ENCODE peak calls at places on chromosomes 1 and 21, in nine cellular contexts. B is suprapubic skin, K is HepG2, C is A549, P is ovary, Y is uterus, H is heart left ventricle, V is vagina, G is stomach. M is an unnamed sample. For H3K4me1, the result is how much of the 10 kb centered on the place peaks cover.

GRCh38 chr1:78005755-78006154 is 1.0 kb downstream of the DNAJB4 start:
- DNase-seq in B (no peak), Y (no peak), G (no peak), P (peak), K (peak), H (peak), C (no peak), V (no peak), M (no peak)

GRCh38 chr1:4160181-4160580 is 260.1 kb upstream of the C1orf174 start:
- DNase-seq in P (no peak), B (no peak), C (no peak), H (no peak), K (no peak), V (no peak), G (no peak), Y (no peak), M (no peak)

GRCh38 chr1:54334996-54335395 is 71.2 kb downstream of the SSBP3 start:
- DNase-seq in B (no peak), K (no peak), H (no peak), G (no peak), C (no peak), V (no peak), P (no peak), Y (no peak), M (no peak)

GRCh38 chr1:198643001-198643400 is 4.2 kb downstream of the PTPRC start:
- DNase-seq in Y (no peak), G (no peak), C (no peak), B (no peak), H (no peak), V (no peak), P (no peak), K (no peak), M (no peak)

GRCh38 chr1:43531453-43531905 is 796 bp downstream of the PTPRF start:
- DNase-seq in G (no peak), K (no peak), V (no peak), H (no peak), C (peak), Y (peak), B (no peak), P (peak), M (no peak)

GRCh38 chr21:35044128-35044527 is 5.0 kb downstream of the RUNX1 start:
- DNase-seq in G (no peak), K (no peak), V (no peak), C (no peak), B (no peak), P (no peak), H (no peak), Y (no peak), M (no peak)

GRCh38 chr1:93552751-93553455 is 105.0 kb downstream of the FNBP1L start:
- DNase-seq in H (no peak), Y (no peak), B (no peak), P (no peak), V (no peak), C (no peak), K (peak), G (no peak), M (no peak)

GRCh38 chr21:32335601-32336575 is 37.2 kb downstream of the MRAP start:
- DNase-seq in C (no peak), B (peak), P (no peak), Y (no peak), H (no peak), V (peak), G (no peak), K (no peak), M (no peak)

GRCh38 chr1:198449281-198449680 is 91.2 kb downstream of the ATP6V1G3 start:
- DNase-seq in V (no peak), H (no peak), G (no peak), P (no peak), B (no peak), Y (no peak), K (no peak), C (no peak), M (no peak)

GRCh38 chr1:163999131-163999530 is 559.9 kb upstream of the PBX1 start:
- DNase-seq in B (no peak), P (no peak), C (no peak), Y (no peak), H (no peak), K (no peak), G (no peak), V (no peak), M (no peak)

GRCh38 chr1:66503841-66504470 is 30.0 kb upstream of the SGIP1 start:
- DNase-seq in Y (peak), C (peak), B (no peak), V (no peak), K (peak), P (peak), H (peak), G (peak), M (no peak)

GRCh38 chr1:214264196-214264595 is 16.8 kb upstream of the SMYD2 start:
- DNase-seq in H (no peak), P (no peak), Y (no peak), C (no peak), B (no peak), K (no peak), V (no peak), G (no peak), M (no peak)

GRCh38 chr1:243501002-243501401 is 245.2 kb downstream of the SDCCAG8 start:
- DNase-seq in Y (no peak), G (no peak), P (no peak), C (no peak), H (no peak), V (no peak), K (no peak), B (no peak), M (no peak)

GRCh38 chr1:192635939-192636338 is at the start of gene RGS13:
- DNase-seq in V (no peak), B (no peak), C (no peak), G (no peak), K (no peak), Y (no peak), P (no peak), H (no peak), M (no peak)

GRCh38 chr21:17461582-17461981 is 51.3 kb upstream of the CXADR start:
- DNase-seq in P (no peak), C (no peak), G (no peak), H (no peak), Y (peak), V (no peak), B (no peak), K (peak), M (no peak)

GRCh38 chr1:94413311-94413710 is 4.9 kb upstream of the ABCD3 start:
- DNase-seq in Y (no peak), P (no peak), V (no peak), C (no peak), K (no peak), G (no peak), H (no peak), B (no peak), M (no peak)

GRCh38 chr1:89708727-89709375 is 75.9 kb downstream of the LRRC8C start:
- DNase-seq in C (no peak), V (no peak), G (no peak), B (no peak), Y (no peak), H (no peak), K (no peak), P (no peak), M (no peak)

GRCh38 chr1:221712198-221712684 is 29.6 kb downstream of the DUSP10 start:
- DNase-seq in G (no peak), C (peak), H (no peak), K (no peak), B (no peak), V (no peak), P (no peak), Y (no peak), M (no peak)

GRCh38 chr1:6030547-6031261 is 15.0 kb upstream of the KCNAB2 start:
- DNase-seq in G (no peak), C (no peak), P (no peak), Y (no peak), K (no peak), B (no peak), V (no peak), H (no peak), M (no peak)

GRCh38 chr1:201557572-201557958 is 18.6 kb downstream of the NAV1 start:
- DNase-seq in V (no peak), K (no peak), G (no peak), B (no peak), P (no peak), C (no peak), H (no peak), Y (no peak), M (no peak)

DNA sequence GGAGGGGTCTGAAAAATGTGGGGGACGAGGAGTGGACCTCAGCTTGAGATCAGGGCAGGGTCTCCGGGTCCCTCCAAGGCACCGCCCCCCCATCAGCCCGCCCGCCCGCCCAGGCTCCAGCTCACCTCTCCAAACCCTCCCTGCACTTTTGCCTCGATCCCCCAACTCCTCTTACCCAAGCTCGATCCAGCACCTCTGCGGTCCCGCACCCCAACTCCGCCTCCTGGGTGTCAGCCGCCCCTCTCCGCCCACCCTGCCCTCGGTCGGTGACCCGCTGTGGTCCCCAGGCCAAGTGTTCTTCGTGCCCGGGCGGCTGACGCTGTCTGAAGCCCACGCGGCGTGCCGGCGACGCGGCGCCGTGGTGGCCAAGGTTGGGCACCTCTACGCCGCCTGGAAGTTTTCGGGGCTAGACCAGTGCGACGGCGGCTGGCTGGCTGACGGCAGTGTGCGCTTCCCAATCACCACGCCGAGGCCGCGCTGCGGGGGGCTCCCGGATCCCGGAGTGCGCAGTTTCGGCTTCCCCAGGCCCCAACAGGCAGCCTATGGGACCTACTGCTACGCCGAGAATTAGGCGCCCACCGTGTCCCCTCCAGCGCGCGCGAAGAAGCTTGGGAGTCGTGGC is 5.7 kb downstream of the HAPLN2 start:
- DNase-seq in Y (no peak), V (no peak), K (no peak), H (no peak), G (no peak), C (no peak), P (no peak), B (no peak), M (no peak)
- H3K4me3 ChIP-seq in Y (peak), V (peak), K (peak), H (peak), G (peak), C (peak), P (peak), B (peak), M (peak)

DNA sequence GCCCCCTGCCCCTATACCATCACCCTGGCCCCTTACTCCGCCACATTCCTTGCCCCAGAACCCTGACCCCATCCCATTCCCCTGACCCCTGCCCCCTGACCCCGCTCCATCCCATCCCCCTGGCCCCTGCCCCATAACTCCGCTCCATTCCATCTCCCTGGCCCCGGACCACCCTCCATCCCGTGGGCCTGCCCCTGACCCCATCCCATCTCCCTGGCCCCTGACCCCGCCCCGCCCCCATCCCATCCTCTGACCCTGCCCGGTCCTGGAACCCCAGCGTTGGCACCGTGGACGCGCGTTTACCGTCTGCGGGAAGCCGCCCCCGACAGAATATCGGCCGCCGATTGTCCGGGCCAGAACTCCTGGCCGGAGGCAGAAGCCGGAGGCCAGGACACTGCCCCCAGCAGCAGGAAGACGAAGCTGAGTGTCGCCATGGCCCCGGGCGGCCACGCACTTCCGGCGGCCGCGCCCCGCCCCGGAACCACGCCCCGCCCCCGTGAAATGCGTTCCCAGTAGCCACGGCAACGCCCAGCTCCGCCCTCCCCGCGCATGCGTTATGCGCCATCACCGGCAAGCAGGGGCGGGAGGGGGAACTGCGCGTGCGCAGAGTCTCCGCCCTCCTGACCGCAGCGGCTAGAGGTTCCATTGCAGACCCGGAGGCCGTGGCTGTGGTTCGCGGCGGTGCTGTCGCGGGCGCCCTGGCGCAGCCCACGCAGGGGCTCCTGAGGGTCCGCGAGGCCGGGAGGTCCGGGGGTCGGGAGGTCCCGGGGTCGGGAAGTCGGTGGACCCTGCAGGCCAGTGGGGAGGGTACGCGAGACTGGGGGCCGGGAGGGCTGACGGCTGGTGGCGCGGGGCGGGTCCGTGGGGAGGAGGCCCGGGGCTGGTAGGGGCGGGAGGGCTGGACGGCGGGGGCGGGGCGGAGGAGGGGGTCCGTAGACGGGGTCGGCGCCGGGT is at the start of gene POFUT2:
- DNase-seq in K (peak), B (peak), V (peak), C (peak), Y (peak), P (peak), H (peak), G (peak), M (peak)
- TF ChIP-seq POLR2A in K (peak), B (no peak), V (no peak), C (peak), Y (peak), P (peak), H (peak), G (no peak), M (peak)

GRCh38 chr21:38474796-38475195 is 23.5 kb downstream of the ERG start:
- DNase-seq in C (no peak), H (no peak), P (no peak), V (no peak), Y (no peak), K (no peak), G (no peak), B (no peak), M (no peak)
- H3K4me1 ChIP-seq in C (under half), H (under half), P (under half), V (under half), Y (under half), K (under half), G (under half), B (under half), M (half or more)

DNA sequence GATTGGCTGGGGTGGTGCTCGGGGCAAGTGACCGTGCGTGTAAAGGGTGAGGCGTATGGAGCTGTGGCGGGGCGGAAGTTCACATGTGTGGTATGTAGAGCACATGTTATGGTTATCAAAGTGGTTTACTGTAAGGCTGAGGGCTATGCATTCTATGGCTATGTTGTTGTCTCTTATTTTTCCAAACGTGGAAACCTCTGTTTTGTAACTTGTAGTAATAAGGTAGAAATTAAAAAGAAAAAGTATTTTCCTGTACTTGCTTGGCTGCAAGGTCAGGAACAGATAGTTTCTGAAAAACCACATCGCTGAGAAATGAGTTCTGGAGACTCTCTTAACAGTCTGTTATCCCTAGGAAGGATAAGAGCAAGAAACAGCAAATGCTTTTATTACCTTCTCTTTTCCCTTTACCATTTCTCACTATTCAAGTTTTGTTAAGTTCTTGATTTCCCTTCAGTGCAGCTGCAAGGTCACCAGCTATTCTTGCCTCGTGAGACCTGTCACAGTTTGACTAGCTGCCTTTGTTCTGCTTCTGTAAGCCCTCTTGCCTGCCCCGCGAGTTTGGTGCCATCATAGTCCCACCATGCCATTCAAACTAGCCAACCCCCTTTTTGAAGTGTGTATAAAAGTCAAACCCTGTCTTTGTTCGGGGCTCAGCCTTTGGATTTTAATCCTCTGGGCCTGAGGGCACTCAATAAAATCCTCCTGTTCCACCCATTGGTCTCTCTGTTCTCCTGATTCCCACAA is 9.5 kb downstream of the RNU1-2 start:
- DNase-seq in H (no peak), K (peak), G (no peak), C (peak), P (peak), V (peak), Y (no peak), B (peak), M (no peak)
- H3K4me3 ChIP-seq in H (peak), K (peak), G (peak), C (peak), P (peak), V (peak), Y (peak), B (peak), M (peak)

M was measured in esophagus squamous epithelium.